ENCODE peak calls at places on chromosomes 13 and 19, in four cellular contexts. G, R, J and Y are unnamed samples.

GRCh38 chr13:112908342-112908741 is 60.7 kb upstream of the MCF2L start:
- DNase-seq in G (no peak), R (no peak), J (no peak), Y (no peak)

GRCh38 chr13:110756268-110756667 is 42.8 kb downstream of the ING1 start:
- DNase-seq in J (no peak), G (no peak), R (no peak), Y (no peak)

GRCh38 chr13:112828082-112828699 is 138.4 kb downstream of the ATP11A start:
- DNase-seq in J (no peak), G (no peak), R (no peak), Y (no peak)

GRCh38 chr19:1811942-1812425 is at the start of gene ATP8B3:
- DNase-seq in R (no peak), G (no peak), J (no peak), Y (no peak)

GRCh38 chr13:23321534-23322241 is 111.8 kb downstream of the SACS start:
- DNase-seq in R (peak; percentile 56), G (no peak), J (peak; percentile 54), Y (no peak)

GRCh38 chr19:49231804-49232203 is 74.2 kb downstream of the TRPM4 start:
- DNase-seq in J (no peak), G (no peak), R (no peak), Y (no peak)

GRCh38 chr19:53849237-53849676 is 18.4 kb upstream of the MYADM start:
- DNase-seq in G (no peak), R (no peak), J (no peak), Y (no peak)

GRCh38 chr13:63377986-63378385 is 1962.3 kb upstream of the PCDH20 start:
- DNase-seq in G (no peak), J (no peak), R (no peak), Y (no peak)

GRCh38 chr19:9885077-9885552 is 50.0 kb downstream of the PIN1 start:
- DNase-seq in J (peak; percentile 39), R (peak; percentile 71), G (no peak), Y (peak; percentile 26)

GRCh38 chr19:19591133-19591825 is 27.2 kb downstream of the PBX4 start:
- DNase-seq in R (no peak), G (no peak), J (no peak), Y (peak; percentile 72)

GRCh38 chr19:28966737-28967401 is 246.1 kb downstream of the UQCRFS1 start:
- DNase-seq in G (no peak), J (no peak), R (no peak), Y (no peak)

GRCh38 chr19:17950310-17951150 is 16.4 kb upstream of the KCNN1 start:
- DNase-seq in R (no peak), G (no peak), J (no peak), Y (no peak)

GRCh38 chr13:30616927-30617314 is 799 bp upstream of the USPL1 start:
- DNase-seq in G (no peak), R (peak; percentile 62), J (peak; percentile 77), Y (peak; percentile 78)

GRCh38 chr13:97743946-97744345 is 209.5 kb upstream of the IPO5 start:
- DNase-seq in J (no peak), G (no peak), R (no peak), Y (no peak)

GRCh38 chr13:50572129-50572528 is 271.4 kb downstream of the DLEU7 start:
- DNase-seq in G (no peak), R (no peak), J (no peak), Y (no peak)

GRCh38 chr13:94154362-94154761 is 325.1 kb downstream of the DCT start:
- DNase-seq in G (no peak), J (no peak), R (peak; percentile 35), Y (peak; percentile 57)

GRCh38 chr19:5953680-5954213 is 24.2 kb downstream of the RANBP3 start:
- DNase-seq in J (no peak), G (no peak), R (no peak), Y (no peak)

GRCh38 chr19:49222011-49222410 is 64.4 kb downstream of the TRPM4 start:
- DNase-seq in R (no peak), G (no peak), J (no peak), Y (no peak)

GRCh38 chr13:21079761-21080730 is 18.7 kb upstream of the LATS2 start:
- DNase-seq in R (no peak), G (no peak), J (no peak), Y (peak; percentile 31)

GRCh38 chr13:109271991-109272454 is 514.4 kb downstream of the IRS2 start:
- DNase-seq in J (no peak), G (no peak), R (no peak), Y (no peak)

GRCh38 chr13:46721054-46721453 is 75.9 kb downstream of the ESD start:
- DNase-seq in J (peak; percentile 64), G (peak; percentile 26), R (no peak), Y (peak; percentile 47)

GRCh38 chr13:93420206-93420605 is 193.6 kb downstream of the GPC6 start:
- DNase-seq in R (no peak), J (no peak), G (no peak), Y (no peak)

GRCh38 chr19:13499682-13500081 is 6.6 kb downstream of the CACNA1A start:
- DNase-seq in J (no peak), R (no peak), G (no peak), Y (no peak)

GRCh38 chr19:55670280-55671053 is 4.6 kb upstream of the EPN1 start:
- DNase-seq in G (no peak), R (no peak), J (no peak), Y (no peak)

GRCh38 chr13:49569993-49570689 is 15.2 kb downstream of the RCBTB1 start:
- DNase-seq in R (no peak), J (no peak), G (no peak), Y (no peak)

GRCh38 chr19:10602330-10603083 is 15.4 kb upstream of the AP1M2 start:
- DNase-seq in G (peak; percentile 75), J (peak; percentile 81), R (peak; percentile 92), Y (peak; percentile 88)